ENCODE peak calls at places on chromosomes 16 and 17, in nine cellular contexts. U, R, V, Y, H, D, E, N and P are unnamed samples.

GRCh38 chr17:75535119-75535537 is 9.6 kb downstream of the LLGL2 start:
- DNase-seq in U (no peak), R (no peak), V (peak; percentile 50), Y (peak; percentile 43), H (no peak), D (no peak), E (no peak), N (no peak), P (no peak)

GRCh38 chr17:35289222-35289621 is 46.4 kb downstream of the SLFN5 start:
- DNase-seq in U (no peak), R (no peak), V (peak; percentile 17), Y (no peak), H (no peak), D (no peak), E (no peak), N (no peak), P (no peak)

GRCh38 chr17:15490634-15491261 is 23.3 kb upstream of the CDRT4 start:
- DNase-seq in U (peak; percentile 43), R (peak; percentile 31), V (no peak), Y (no peak), H (no peak), D (no peak), E (peak; percentile 28), N (peak; percentile 40), P (peak; percentile 77)

GRCh38 chr17:81508639-81509047 is 4.0 kb downstream of the ACTG1 start:
- DNase-seq in U (peak; percentile 53), R (no peak), V (no peak), Y (no peak), H (no peak), D (no peak), E (no peak), N (no peak), P (no peak)

GRCh38 chr17:6098466-6099180 is 28.4 kb downstream of the WSCD1 start:
- DNase-seq in U (peak; percentile 6), R (no peak), V (no peak), Y (no peak), H (no peak), D (no peak), E (no peak), N (no peak), P (peak; percentile 42)

GRCh38 chr17:39703913-39704312 is 4.0 kb downstream of the ERBB2 start:
- DNase-seq in U (no peak), R (no peak), V (no peak), Y (no peak), H (no peak), D (no peak), E (no peak), N (no peak), P (no peak)

GRCh38 chr17:76170114-76170513 is 29.1 kb upstream of the FOXJ1 start:
- DNase-seq in U (no peak), R (no peak), V (no peak), Y (no peak), H (no peak), D (no peak), E (no peak), N (no peak), P (no peak)

GRCh38 chr17:43945074-43945824 is 3.0 kb upstream of the PPY start:
- DNase-seq in U (no peak), R (no peak), V (no peak), Y (no peak), H (no peak), D (no peak), E (no peak), N (no peak), P (no peak)

GRCh38 chr16:55136356-55136755 is 187.6 kb upstream of the IRX6 start:
- DNase-seq in U (no peak), R (no peak), V (no peak), Y (no peak), H (no peak), D (no peak), E (no peak), N (no peak), P (peak; percentile 23)

GRCh38 chr16:189604-190186 is 9.4 kb downstream of the HBQ1 start:
- DNase-seq in U (no peak), R (no peak), V (no peak), Y (no peak), H (no peak), D (no peak), E (no peak), N (no peak), P (no peak)

GRCh38 chr16:19359556-19359955 is 58.1 kb upstream of the TMC5 start:
- DNase-seq in U (no peak), R (no peak), V (no peak), Y (no peak), H (no peak), D (no peak), E (no peak), N (no peak), P (no peak)

GRCh38 chr17:1008008-1008761 is 11.3 kb downstream of the TIMM22 start:
- DNase-seq in U (no peak), R (no peak), V (no peak), Y (no peak), H (peak; percentile 28), D (no peak), E (no peak), N (no peak), P (peak; percentile 45)

GRCh38 chr16:70481929-70482536 is 27.6 kb downstream of the FCSK start:
- DNase-seq in U (no peak), R (no peak), V (no peak), Y (no peak), H (no peak), D (peak; percentile 50), E (no peak), N (peak; percentile 26), P (peak; percentile 55)

GRCh38 chr16:14291941-14292825 is 221.1 kb downstream of the MRTFB start:
- DNase-seq in U (no peak), R (no peak), V (no peak), Y (no peak), H (no peak), D (no peak), E (no peak), N (no peak), P (no peak)

GRCh38 chr17:17119533-17119932 is 77.3 kb downstream of the MPRIP start:
- DNase-seq in U (peak; percentile 24), R (no peak), V (peak; percentile 79), Y (peak; percentile 61), H (peak; percentile 41), D (no peak), E (no peak), N (no peak), P (peak; percentile 74)

GRCh38 chr17:7483238-7484066 is 714 bp upstream of the POLR2A start:
- DNase-seq in U (peak; percentile 97), R (peak; percentile 99), V (peak; percentile 95), Y (peak; percentile 91), H (peak; percentile 87), D (peak; percentile 73), E (peak; percentile 87), N (peak; percentile 80), P (peak; percentile 95)

GRCh38 chr17:48647103-48647963 is 21.2 kb upstream of the HOXB9 start:
- DNase-seq in U (no peak), R (no peak), V (no peak), Y (no peak), H (no peak), D (no peak), E (no peak), N (no peak), P (peak; percentile 24)

GRCh38 chr17:80847506-80848230 is 144.0 kb upstream of the CHMP6 start:
- DNase-seq in U (no peak), R (no peak), V (peak; percentile 47), Y (no peak), H (no peak), D (no peak), E (no peak), N (no peak), P (no peak)

GRCh38 chr16:3655030-3655790 is 719 bp downstream of the DNASE1 start:
- DNase-seq in U (no peak), R (no peak), V (no peak), Y (no peak), H (no peak), D (no peak), E (no peak), N (no peak), P (no peak)

GRCh38 chr17:8053600-8053999 is 14.7 kb downstream of the ALOX15B start:
- DNase-seq in U (no peak), R (no peak), V (no peak), Y (no peak), H (no peak), D (no peak), E (no peak), N (no peak), P (no peak)

GRCh38 chr16:75860654-75861053 is 134.4 kb upstream of the CPHXL start:
- DNase-seq in U (no peak), R (peak; percentile 43), V (no peak), Y (no peak), H (no peak), D (no peak), E (no peak), N (no peak), P (no peak)

GRCh38 chr17:49388692-49389513 is 25.8 kb downstream of the PHB1 start:
- DNase-seq in U (no peak), R (no peak), V (no peak), Y (no peak), H (no peak), D (no peak), E (no peak), N (no peak), P (peak; percentile 58)

GRCh38 chr16:55490301-55490700 is 11.3 kb downstream of the MMP2 start:
- DNase-seq in U (no peak), R (no peak), V (no peak), Y (no peak), H (no peak), D (no peak), E (no peak), N (no peak), P (no peak)